ENCODE peak calls at places on chromosome 15, in eight cellular contexts. U is colonic mucosa, I is left ventricle myocardium inferior, K is esophagus squamous epithelium, T is lung, C is IMR-90, D is choroid plexus epithelial cell, N is fibroblast of the aortic adventitia. L is an unnamed sample.

GRCh38 chr15:39580630-39581500 is at the start of gene THBS1:
- DNase-seq in C (peak; percentile 95), T (peak; percentile 84), D (peak; percentile 91), I (peak; percentile 87), N (peak; percentile 90), U (peak; percentile 91), K (peak; percentile 19), L (peak; percentile 97)

GRCh38 chr15:94269954-94270353 is 38.6 kb downstream of the MCTP2 start:
- DNase-seq in N (no peak), T (no peak), I (no peak), D (no peak), C (no peak), K (no peak), U (no peak), L (no peak)

GRCh38 chr15:51750942-51751686 is at the start of gene TMOD2:
- DNase-seq in N (peak; percentile 18), U (peak; percentile 64), C (peak; percentile 26), D (peak; percentile 37), I (peak; percentile 52), T (peak; percentile 52), K (no peak), L (peak; percentile 77)

GRCh38 chr15:80999623-81000036 is 1.1 kb upstream of the TLNRD1 start:
- DNase-seq in T (no peak), N (no peak), I (no peak), D (no peak), C (no peak), K (no peak), U (peak; percentile 86), L (no peak)

GRCh38 chr15:51380999-51381806 is 39.7 kb downstream of the GLDN start:
- DNase-seq in I (no peak), C (peak; percentile 64), D (peak; percentile 89), K (no peak), T (peak; percentile 54), N (peak; percentile 88), U (peak; percentile 67), L (peak; percentile 71)

GRCh38 chr15:63605816-63606215 is 8.6 kb downstream of the FBXL22 start:
- DNase-seq in K (no peak), U (no peak), T (no peak), N (no peak), D (no peak), C (no peak), I (no peak), L (no peak)

GRCh38 chr15:94229591-94230365 is 1.6 kb upstream of the MCTP2 start:
- DNase-seq in N (no peak), U (no peak), D (no peak), I (no peak), K (no peak), T (no peak), C (no peak), L (no peak)

GRCh38 chr15:68385240-68385561 is 46.8 kb downstream of the ITGA11 start:
- DNase-seq in N (no peak), T (no peak), U (peak; percentile 8), C (no peak), I (no peak), D (no peak), K (no peak), L (no peak)

GRCh38 chr15:82045179-82045891 is 483 bp downstream of the MEX3B start:
- DNase-seq in I (peak; percentile 44), K (no peak), C (peak; percentile 54), N (peak; percentile 33), D (peak; percentile 56), U (peak; percentile 43), T (no peak), L (peak; percentile 38)

GRCh38 chr15:76169013-76169412 is 109.2 kb downstream of the TMEM266 start:
- DNase-seq in K (no peak), U (no peak), I (no peak), D (peak; percentile 46), T (no peak), C (peak; percentile 29), N (peak; percentile 21), L (peak; percentile 72)

GRCh38 chr15:75451202-75451673 is 252 bp downstream of the SIN3A start:
- DNase-seq in I (no peak), T (no peak), N (no peak), D (no peak), K (peak; percentile 77), U (no peak), C (no peak), L (no peak)

GRCh38 chr15:79635149-79635771 is 203.1 kb downstream of the MINAR1 start:
- DNase-seq in K (no peak), N (no peak), U (no peak), C (no peak), D (no peak), I (no peak), T (no peak), L (no peak)

GRCh38 chr15:79635897-79636596 is 203.9 kb downstream of the MINAR1 start:
- DNase-seq in N (no peak), C (peak; percentile 14), U (no peak), I (no peak), D (peak; percentile 68), K (no peak), T (no peak), L (peak; percentile 35)

GRCh38 chr15:79629687-79630086 is 197.6 kb downstream of the MINAR1 start:
- DNase-seq in C (peak; percentile 41), D (peak; percentile 27), U (no peak), I (no peak), T (no peak), N (peak; percentile 20), K (no peak), L (peak; percentile 81)

DNA sequence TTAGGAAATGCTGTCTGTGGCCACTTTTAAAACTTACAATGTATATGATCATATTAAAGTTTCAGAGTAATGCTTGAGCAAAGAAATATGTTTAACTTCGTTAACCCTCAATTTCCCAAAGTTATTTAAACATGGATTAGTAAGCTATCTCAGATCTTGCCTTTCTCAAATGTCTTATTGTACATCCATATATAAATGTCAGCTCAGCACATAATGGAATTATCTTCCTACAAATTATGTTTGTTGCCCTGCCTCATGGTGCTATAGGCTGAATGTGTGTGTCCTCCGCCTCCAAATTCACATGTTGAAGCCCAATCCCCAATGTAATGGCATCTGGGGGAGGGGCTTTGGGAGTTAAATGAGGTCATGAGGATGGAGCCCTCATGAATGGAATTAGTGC is 200.3 kb downstream of the MINAR1 start:
- DNase-seq in K (no peak), T (no peak), D (no peak), U (no peak), I (no peak), N (no peak), C (no peak), L (no peak)
- H3K4me3 ChIP-seq in K (no peak overlapping the region), T (no peak overlapping the region), D (no peak overlapping the region), U (no peak overlapping the region), I (no peak overlapping the region), N (no peak overlapping the region), C (no peak overlapping the region), L (no peak overlapping the region)

GRCh38 chr15:73226064-73226463 is 142.7 kb downstream of the HCN4 start:
- DNase-seq in C (no peak), D (no peak), U (no peak), N (peak; percentile 28), I (no peak), K (no peak), T (no peak), L (no peak)
- TF ChIP-seq CTCF in C (no peak), D (no peak), U (no peak), N (no peak), I (no peak), K (no peak), T (no peak), L (no peak)

GRCh38 chr15:74383695-74384565 is 16.5 kb upstream of the CYP11A1 start:
- DNase-seq in T (no peak), U (no peak), C (peak; percentile 84), I (no peak), K (no peak), N (peak; percentile 31), D (peak; percentile 56), L (no peak)
- H3K4me3 ChIP-seq in T (no peak overlapping the region), U (no peak overlapping the region), C (no peak overlapping the region), I (no peak overlapping the region), K (no peak overlapping the region), N (no peak overlapping the region), D (no peak overlapping the region), L (no peak overlapping the region)

GRCh38 chr15:67080900-67081431 is 15.6 kb downstream of the SMAD3 start:
- DNase-seq in K (peak; percentile 60), I (peak; percentile 29), N (peak; percentile 83), T (peak; percentile 42), U (peak; percentile 53), C (peak; percentile 84), D (no peak), L (peak; percentile 92)
- TF ChIP-seq CTCF in K (no peak), I (no peak), N (peak; percentile 30), T (no peak), U (no peak), C (peak; percentile 27), D (no peak), L (peak; percentile 13)